ENCODE peak calls at places on chromosomes 1 and 21, in five cellular contexts. One of them, this sample, is unnamed.

GRCh38 chr1:58576727-58577675 is at the start of gene TACSTD2:
- DNase-seq in SK-N-SH: no peak
- DNase-seq in GM12892: no peak
- DNase-seq in H1: peak
- DNase-seq in HepG2: no peak
- DNase-seq in this sample: no peak

GRCh38 chr1:156004843-156005593 is 15.7 kb downstream of the SSR2 start:
- DNase-seq in SK-N-SH: no peak
- DNase-seq in GM12892: no peak
- DNase-seq in H1: no peak
- DNase-seq in HepG2: no peak
- DNase-seq in this sample: no peak

GRCh38 chr1:2428490-2428889 is 16.1 kb upstream of the PEX10 start:
- DNase-seq in SK-N-SH: no peak
- DNase-seq in GM12892: no peak
- DNase-seq in H1: no peak
- DNase-seq in HepG2: no peak
- DNase-seq in this sample: no peak

GRCh38 chr1:108717774-108718316 is 5.1 kb downstream of the FNDC7 start:
- DNase-seq in SK-N-SH: no peak
- DNase-seq in GM12892: no peak
- DNase-seq in H1: no peak
- DNase-seq in HepG2: no peak
- DNase-seq in this sample: no peak

GRCh38 chr21:43196789-43197188 is 28.0 kb downstream of the CRYAA start:
- DNase-seq in SK-N-SH: no peak
- DNase-seq in GM12892: no peak
- DNase-seq in H1: no peak
- DNase-seq in HepG2: no peak
- DNase-seq in this sample: no peak

GRCh38 chr1:59043796-59044195 is 253.1 kb upstream of the FGGY start:
- DNase-seq in SK-N-SH: no peak
- DNase-seq in GM12892: no peak
- DNase-seq in H1: no peak
- DNase-seq in HepG2: peak
- DNase-seq in this sample: no peak

GRCh38 chr1:35460796-35461195 is 96.4 kb downstream of the KIAA0319L start:
- DNase-seq in SK-N-SH: no peak
- DNase-seq in GM12892: no peak
- DNase-seq in H1: no peak
- DNase-seq in HepG2: no peak
- DNase-seq in this sample: no peak

GRCh38 chr21:29288239-29288638 is 10.5 kb upstream of the BACH1 start:
- DNase-seq in SK-N-SH: no peak
- DNase-seq in GM12892: no peak
- DNase-seq in H1: no peak
- DNase-seq in HepG2: no peak
- DNase-seq in this sample: no peak

GRCh38 chr1:15557008-15557407 is 27.8 kb downstream of the AGMAT start:
- DNase-seq in SK-N-SH: no peak
- DNase-seq in GM12892: no peak
- DNase-seq in H1: no peak
- DNase-seq in HepG2: no peak
- DNase-seq in this sample: no peak

GRCh38 chr1:177631770-177632169 is 338.1 kb downstream of the SEC16B start:
- DNase-seq in SK-N-SH: no peak
- DNase-seq in GM12892: no peak
- DNase-seq in H1: no peak
- DNase-seq in HepG2: no peak
- DNase-seq in this sample: no peak

GRCh38 chr1:229022595-229023350 is 248.1 kb upstream of the RAB4A start:
- DNase-seq in SK-N-SH: no peak
- DNase-seq in GM12892: no peak
- DNase-seq in H1: no peak
- DNase-seq in HepG2: peak
- DNase-seq in this sample: no peak

GRCh38 chr21:36976882-36977651 is 10.6 kb upstream of the HLCS start:
- DNase-seq in SK-N-SH: peak
- DNase-seq in GM12892: no peak
- DNase-seq in H1: no peak
- DNase-seq in HepG2: peak
- DNase-seq in this sample: no peak

GRCh38 chr21:41600961-41601572 is 93.1 kb upstream of the TMPRSS2 start:
- DNase-seq in SK-N-SH: no peak
- DNase-seq in GM12892: no peak
- DNase-seq in H1: no peak
- DNase-seq in HepG2: no peak
- DNase-seq in this sample: no peak

GRCh38 chr1:16402742-16403141 is 34.5 kb downstream of the SPATA21 start:
- DNase-seq in SK-N-SH: no peak
- DNase-seq in GM12892: no peak
- DNase-seq in H1: no peak
- DNase-seq in HepG2: no peak
- DNase-seq in this sample: no peak

GRCh38 chr1:158969855-158970254 is 38.5 kb downstream of the PYHIN1 start:
- DNase-seq in SK-N-SH: no peak
- DNase-seq in GM12892: no peak
- DNase-seq in H1: no peak
- DNase-seq in HepG2: no peak
- DNase-seq in this sample: no peak

GRCh38 chr1:151998611-151999362 is 5.1 kb upstream of the S100A10 start:
- DNase-seq in SK-N-SH: no peak
- DNase-seq in GM12892: no peak
- DNase-seq in H1: no peak
- DNase-seq in HepG2: no peak
- DNase-seq in this sample: no peak

GRCh38 chr1:10490271-10490970 is 15.7 kb downstream of the PEX14 start:
- DNase-seq in SK-N-SH: no peak
- DNase-seq in GM12892: no peak
- DNase-seq in H1: no peak
- DNase-seq in HepG2: no peak
- DNase-seq in this sample: no peak

GRCh38 chr21:16187603-16188002 is 457.8 kb downstream of the USP25 start:
- DNase-seq in SK-N-SH: no peak
- DNase-seq in GM12892: no peak
- DNase-seq in H1: no peak
- DNase-seq in HepG2: no peak
- DNase-seq in this sample: no peak

GRCh38 chr1:12620142-12620865 is 2.3 kb upstream of the DHRS3 start:
- DNase-seq in SK-N-SH: no peak
- DNase-seq in GM12892: no peak
- DNase-seq in H1: no peak
- DNase-seq in HepG2: no peak
- DNase-seq in this sample: no peak

GRCh38 chr1:185297986-185298385 is 19.1 kb downstream of the IVNS1ABP start:
- DNase-seq in SK-N-SH: no peak
- DNase-seq in GM12892: no peak
- DNase-seq in H1: no peak
- DNase-seq in HepG2: no peak
- DNase-seq in this sample: no peak

GRCh38 chr21:35643176-35643575 is 417.1 kb downstream of the SETD4 start:
- DNase-seq in SK-N-SH: no peak
- DNase-seq in GM12892: no peak
- DNase-seq in H1: no peak
- DNase-seq in HepG2: no peak
- DNase-seq in this sample: no peak

GRCh38 chr1:8122160-8122476 is 96.0 kb upstream of the ERRFI1 start:
- DNase-seq in SK-N-SH: no peak
- DNase-seq in GM12892: no peak
- DNase-seq in H1: no peak
- DNase-seq in HepG2: no peak
- DNase-seq in this sample: no peak

GRCh38 chr1:98104285-98104684 is 183.5 kb upstream of the DPYD start:
- DNase-seq in SK-N-SH: no peak
- DNase-seq in GM12892: no peak
- DNase-seq in H1: no peak
- DNase-seq in HepG2: no peak
- DNase-seq in this sample: no peak

GRCh38 chr1:212132040-212132439 is 96.5 kb downstream of the DTL start:
- DNase-seq in SK-N-SH: no peak
- DNase-seq in GM12892: no peak
- DNase-seq in H1: no peak
- DNase-seq in HepG2: no peak
- DNase-seq in this sample: no peak

GRCh38 chr1:29838738-29839320 is 602.5 kb downstream of the PTPRU start:
- DNase-seq in SK-N-SH: no peak
- DNase-seq in GM12892: no peak
- DNase-seq in H1: no peak
- DNase-seq in HepG2: no peak
- DNase-seq in this sample: no peak

GRCh38 chr1:2503554-2504223 is 22.7 kb downstream of the PANK4 start:
- DNase-seq in SK-N-SH: peak
- DNase-seq in GM12892: no peak
- DNase-seq in H1: no peak
- DNase-seq in HepG2: no peak
- DNase-seq in this sample: no peak

GRCh38 chr1:87684194-87684593 is 355.5 kb downstream of the LMO4 start:
- DNase-seq in SK-N-SH: no peak
- DNase-seq in GM12892: no peak
- DNase-seq in H1: no peak
- DNase-seq in HepG2: no peak
- DNase-seq in this sample: no peak

GRCh38 chr1:87684786-87685185 is 356.1 kb downstream of the LMO4 start:
- DNase-seq in SK-N-SH: no peak
- DNase-seq in GM12892: no peak
- DNase-seq in H1: no peak
- DNase-seq in HepG2: no peak
- DNase-seq in this sample: no peak

GRCh38 chr1:87686671-87687070 is 358.0 kb downstream of the LMO4 start:
- DNase-seq in SK-N-SH: no peak
- DNase-seq in GM12892: no peak
- DNase-seq in H1: no peak
- DNase-seq in HepG2: no peak
- DNase-seq in this sample: no peak

GRCh38 chr1:87685366-87686136 is 356.9 kb downstream of the LMO4 start:
- DNase-seq in SK-N-SH: no peak
- DNase-seq in GM12892: no peak
- DNase-seq in H1: no peak
- DNase-seq in HepG2: no peak
- DNase-seq in this sample: no peak

GRCh38 chr1:87686137-87686490 is 357.4 kb downstream of the LMO4 start:
- DNase-seq in SK-N-SH: no peak
- DNase-seq in GM12892: no peak
- DNase-seq in H1: no peak
- DNase-seq in HepG2: no peak
- DNase-seq in this sample: no peak
- TF ChIP-seq TAF1 in SK-N-SH: no peak
- TF ChIP-seq TAF1 in GM12892: no peak
- TF ChIP-seq TAF1 in H1: no peak
- TF ChIP-seq TAF1 in HepG2: no peak
- TF ChIP-seq TAF1 in this sample: no peak

GRCh38 chr1:201504179-201504631 is 2.7 kb downstream of the CSRP1 start:
- DNase-seq in SK-N-SH: no peak
- DNase-seq in GM12892: no peak
- DNase-seq in H1: no peak
- DNase-seq in HepG2: no peak
- DNase-seq in this sample: no peak

GRCh38 chr1:201505505-201505893 is 1.4 kb downstream of the CSRP1 start:
- DNase-seq in SK-N-SH: no peak
- DNase-seq in GM12892: no peak
- DNase-seq in H1: no peak
- DNase-seq in HepG2: no peak
- DNase-seq in this sample: no peak

GRCh38 chr1:201506092-201506491 is 831 bp downstream of the CSRP1 start:
- DNase-seq in SK-N-SH: no peak
- DNase-seq in GM12892: no peak
- DNase-seq in H1: no peak
- DNase-seq in HepG2: no peak
- DNase-seq in this sample: no peak

GRCh38 chr1:201503397-201504176 is 3.3 kb downstream of the CSRP1 start:
- DNase-seq in SK-N-SH: no peak
- DNase-seq in GM12892: no peak
- DNase-seq in H1: peak
- DNase-seq in HepG2: peak
- DNase-seq in this sample: no peak

GRCh38 chr1:201504799-201505504 is 2.0 kb downstream of the CSRP1 start:
- DNase-seq in SK-N-SH: no peak
- DNase-seq in GM12892: no peak
- DNase-seq in H1: no peak
- DNase-seq in HepG2: no peak
- DNase-seq in this sample: no peak
- TF ChIP-seq TAF1 in SK-N-SH: no peak
- TF ChIP-seq TAF1 in GM12892: no peak
- TF ChIP-seq TAF1 in H1: no peak
- TF ChIP-seq TAF1 in HepG2: no peak
- TF ChIP-seq TAF1 in this sample: no peak

GRCh38 chr1:93447481-93448291 is at the start of gene FNBP1L:
- DNase-seq in SK-N-SH: peak
- DNase-seq in GM12892: peak
- DNase-seq in H1: no peak
- DNase-seq in HepG2: peak
- DNase-seq in this sample: peak
- TF ChIP-seq TAF1 in SK-N-SH: peak
- TF ChIP-seq TAF1 in GM12892: no peak
- TF ChIP-seq TAF1 in H1: peak
- TF ChIP-seq TAF1 in HepG2: peak
- TF ChIP-seq TAF1 in this sample: no peak

GRCh38 chr1:31835415-31835814 is 19.6 kb upstream of the SPOCD1 start:
- DNase-seq in SK-N-SH: no peak
- DNase-seq in GM12892: no peak
- DNase-seq in H1: no peak
- DNase-seq in HepG2: no peak
- DNase-seq in this sample: no peak

GRCh38 chr1:31836638-31837037 is 20.8 kb upstream of the SPOCD1 start:
- DNase-seq in SK-N-SH: no peak
- DNase-seq in GM12892: no peak
- DNase-seq in H1: no peak
- DNase-seq in HepG2: no peak
- DNase-seq in this sample: no peak

GRCh38 chr1:31843506-31843905 is 27.7 kb upstream of the SPOCD1 start:
- DNase-seq in SK-N-SH: no peak
- DNase-seq in GM12892: no peak
- DNase-seq in H1: no peak
- DNase-seq in HepG2: no peak
- DNase-seq in this sample: no peak

GRCh38 chr1:31837441-31838158 is 21.8 kb upstream of the SPOCD1 start:
- DNase-seq in SK-N-SH: no peak
- DNase-seq in GM12892: no peak
- DNase-seq in H1: no peak
- DNase-seq in HepG2: no peak
- DNase-seq in this sample: no peak

DNA sequence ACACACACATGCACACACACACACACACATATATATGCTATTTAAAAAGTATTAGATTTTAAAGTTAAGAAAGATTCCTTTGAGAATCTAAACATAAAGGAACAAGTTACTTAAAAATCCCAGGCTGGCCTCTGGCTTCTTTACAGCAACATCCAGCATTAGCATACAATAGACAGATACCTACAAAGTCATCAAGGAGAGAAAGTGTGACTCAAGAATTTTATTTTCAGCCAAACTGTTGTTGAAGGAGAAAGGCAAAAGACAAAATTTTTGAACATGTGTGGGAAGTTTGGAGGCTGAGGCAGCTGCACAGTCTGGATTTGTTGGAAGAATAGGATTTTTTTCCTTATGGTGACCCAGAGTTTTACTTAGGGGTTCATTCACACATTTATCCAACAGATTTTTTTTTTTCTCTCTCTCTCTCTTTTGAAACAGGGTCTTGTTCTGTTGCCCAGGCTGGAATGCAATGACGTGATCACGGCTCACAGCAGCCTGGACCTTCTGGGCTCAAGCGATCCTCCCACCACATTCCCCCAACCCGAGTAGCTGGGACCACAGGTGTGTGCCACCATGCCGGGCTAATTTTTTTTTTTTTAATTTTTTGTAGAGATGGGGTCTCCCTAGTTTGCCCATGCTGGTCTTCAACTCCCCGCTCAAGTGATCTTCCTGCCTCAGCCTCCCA is 24.0 kb upstream of the SPOCD1 start:
- DNase-seq in SK-N-SH: no peak
- DNase-seq in GM12892: no peak
- DNase-seq in H1: no peak
- DNase-seq in HepG2: no peak
- DNase-seq in this sample: no peak
- TF ChIP-seq TAF1 in SK-N-SH: no peak
- TF ChIP-seq TAF1 in GM12892: no peak
- TF ChIP-seq TAF1 in H1: no peak
- TF ChIP-seq TAF1 in HepG2: no peak
- TF ChIP-seq TAF1 in this sample: no peak

This sample was measured in GM12891.